ENCODE peak calls at places on chromosomes 4 and X, in nine cellular contexts. O, F, M, A, D, E, B, N and X are unnamed samples.

GRCh38 chr4:137467537-137467936 is 64.8 kb downstream of the PCDH18 start:
- DNase-seq in O (no peak), N (no peak), B (no peak), M (no peak), E (no peak), D (no peak), A (no peak), F (no peak), X (no peak)

GRCh38 chrX:17067534-17067933 is 121.1 kb downstream of the REPS2 start:
- DNase-seq in N (no peak), M (no peak), A (no peak), E (no peak), D (peak), O (no peak), F (no peak), B (no peak), X (no peak)

GRCh38 chr4:41455215-41455614 is 82.7 kb upstream of the LIMCH1 start:
- DNase-seq in A (no peak), N (no peak), F (peak), B (no peak), E (no peak), D (peak), O (no peak), M (no peak), X (no peak)

GRCh38 chrX:39693298-39693697 is 404.5 kb downstream of the BCOR start:
- DNase-seq in M (no peak), D (no peak), B (no peak), N (no peak), E (no peak), F (no peak), A (no peak), O (no peak), X (no peak)

GRCh38 chr4:138890921-138891570 is 124.5 kb upstream of the NOCT start:
- DNase-seq in D (no peak), N (no peak), O (no peak), E (no peak), M (no peak), F (no peak), B (no peak), A (no peak), X (no peak)

GRCh38 chr4:176507845-176508533 is 188.2 kb downstream of the SPCS3 start:
- DNase-seq in M (no peak), B (no peak), F (no peak), E (no peak), D (no peak), O (no peak), A (no peak), N (no peak), X (no peak)

GRCh38 chr4:89752932-89753598 is 83.9 kb downstream of the SNCA start:
- DNase-seq in D (peak), F (no peak), N (no peak), E (peak), O (peak), B (peak), M (no peak), A (no peak), X (peak)

GRCh38 chrX:113157496-113157895 is 316.9 kb upstream of the AMOT start:
- DNase-seq in O (no peak), M (no peak), F (no peak), A (no peak), D (no peak), N (no peak), E (no peak), B (no peak), X (no peak)

GRCh38 chrX:138008280-138008679 is 442.4 kb downstream of the ZIC3 start:
- DNase-seq in F (no peak), O (peak), B (no peak), A (no peak), E (no peak), N (no peak), D (no peak), M (no peak), X (no peak)

GRCh38 chr4:138050601-138051000 is 191.5 kb downstream of the SLC7A11 start:
- DNase-seq in N (no peak), E (no peak), B (no peak), D (no peak), F (no peak), M (no peak), A (no peak), O (no peak), X (no peak)

GRCh38 chr4:48665555-48666186 is 114.4 kb downstream of the FRYL start:
- DNase-seq in N (no peak), M (no peak), O (no peak), D (peak), E (peak), F (peak), B (no peak), A (no peak), X (no peak)

GRCh38 chr4:23891064-23891421 is 1.2 kb upstream of the PPARGC1A start:
- DNase-seq in N (no peak), O (no peak), A (no peak), D (no peak), F (no peak), B (no peak), M (no peak), E (no peak), X (no peak)

GRCh38 chr4:14910411-14910810 is 91.9 kb upstream of the CPEB2 start:
- DNase-seq in E (no peak), N (no peak), M (no peak), O (no peak), F (no peak), B (no peak), D (no peak), A (no peak), X (no peak)

GRCh38 chr4:100576570-100576969 is 58.7 kb upstream of the EMCN start:
- DNase-seq in O (no peak), B (no peak), D (no peak), A (no peak), E (no peak), M (no peak), N (no peak), F (no peak), X (no peak)

GRCh38 chr4:72031868-72032619 is at the start of gene NPFFR2:
- DNase-seq in M (no peak), N (no peak), E (peak), O (peak), B (no peak), D (peak), A (no peak), F (no peak), X (no peak)

GRCh38 chrX:17655232-17656034 is 81.9 kb upstream of the SCML1 start:
- DNase-seq in E (no peak), O (peak), B (no peak), N (no peak), M (no peak), F (no peak), A (no peak), D (no peak), X (no peak)

GRCh38 chr4:110614173-110614948 is 8.5 kb downstream of the PITX2 start:
- DNase-seq in M (no peak), A (no peak), E (no peak), N (no peak), B (no peak), D (no peak), F (no peak), O (no peak), X (no peak)

GRCh38 chrX:21382715-21383114 is 8.5 kb downstream of the CNKSR2 start:
- DNase-seq in F (peak), N (peak), B (no peak), A (no peak), E (no peak), M (no peak), O (no peak), D (peak), X (no peak)

GRCh38 chr4:7876096-7876993 is 63.3 kb downstream of the AFAP1 start:
- DNase-seq in A (peak), D (no peak), O (no peak), M (no peak), E (peak), B (no peak), F (no peak), N (peak), X (no peak)

GRCh38 chrX:55489315-55490009 is at the start of gene USP51:
- DNase-seq in D (peak), A (peak), M (no peak), O (peak), N (peak), E (peak), B (no peak), F (no peak), X (no peak)

GRCh38 chr4:3045500-3045850 is 28.9 kb downstream of the HTT-AS start:
- DNase-seq in A (peak), E (peak), M (peak), D (peak), B (no peak), N (peak), F (no peak), O (no peak), X (no peak)

GRCh38 chr4:76301775-76302162 is 4.8 kb upstream of the STBD1 start:
- DNase-seq in O (no peak), A (no peak), D (no peak), N (no peak), B (no peak), M (no peak), F (no peak), E (no peak), X (no peak)

GRCh38 chrX:123219916-123220315 is 35.8 kb downstream of the GRIA3 start:
- DNase-seq in O (no peak), D (peak), A (no peak), B (no peak), E (peak), N (no peak), F (no peak), M (no peak), X (no peak)

GRCh38 chrX:43949669-43950068 is 23.5 kb downstream of the NDP start:
- DNase-seq in F (peak), E (no peak), O (no peak), A (peak), N (peak), B (no peak), M (no peak), D (no peak), X (no peak)

GRCh38 chr4:158169516-158169915 is 3.3 kb downstream of the GASK1B start:
- DNase-seq in D (no peak), O (no peak), B (no peak), N (no peak), F (no peak), E (peak), M (no peak), A (no peak), X (no peak)
- H3K4me3 ChIP-seq in D (no peak), O (peak), B (peak), N (no peak), F (no peak), E (peak), M (no peak), A (no peak), X (peak)

DNA sequence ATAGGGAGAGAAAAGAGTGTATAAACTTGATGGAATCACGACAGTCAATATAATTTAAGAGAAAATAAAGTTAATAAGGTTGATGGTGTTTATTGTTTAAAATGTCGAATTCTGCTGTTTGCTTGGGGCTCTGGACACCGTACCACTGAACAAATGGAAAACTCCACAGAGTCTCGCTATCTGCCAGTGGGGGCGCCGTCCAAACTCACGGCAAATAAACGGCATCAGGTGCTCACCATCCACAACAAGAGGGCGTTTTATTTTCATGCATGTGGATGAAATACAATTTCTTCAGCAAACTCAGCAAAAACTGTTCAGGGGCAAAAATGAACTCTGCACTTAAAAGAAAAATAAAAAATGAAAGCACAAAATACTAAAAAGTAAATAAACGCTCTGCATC is 46.6 kb upstream of the FAM47C start:
- DNase-seq in F (peak), E (no peak), B (no peak), A (no peak), O (no peak), M (no peak), N (peak), D (peak), X (no peak)
- TF ChIP-seq CTCF in F (peak), E (no peak), B (no peak), A (no peak), O (no peak), M (no peak), N (no peak), D (peak), X (no peak)

DNA sequence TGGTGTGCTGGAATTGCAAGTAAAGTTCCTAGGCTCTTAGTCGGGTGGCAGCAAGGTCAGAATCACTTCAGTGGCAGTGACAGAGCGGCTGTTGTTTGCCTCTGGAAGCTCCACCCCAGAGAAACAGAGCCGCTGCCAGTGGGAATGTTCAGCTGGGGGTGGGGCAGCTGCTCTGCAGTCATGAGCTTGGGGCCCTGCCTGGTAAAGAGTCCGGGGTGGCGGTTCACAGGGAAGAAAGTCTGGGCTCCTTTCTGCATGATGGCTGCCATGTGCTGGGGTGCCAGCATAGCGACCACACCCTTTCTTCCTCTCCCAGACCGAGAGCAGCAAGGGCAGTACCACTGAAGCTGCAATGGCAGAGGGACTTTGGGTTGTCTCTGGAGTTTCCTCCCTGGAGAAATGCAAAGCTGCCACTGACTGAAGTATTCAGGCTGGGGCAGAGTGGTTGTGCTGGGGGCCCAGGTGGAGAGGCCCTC is 108.8 kb upstream of the CENPE start:
- DNase-seq in M (no peak), D (peak), O (no peak), F (peak), A (no peak), N (no peak), B (no peak), E (no peak), X (no peak)
- H3K4me3 ChIP-seq in M (no peak), D (no peak), O (no peak), F (no peak), A (no peak), N (no peak), B (no peak), E (no peak), X (no peak)

DNA sequence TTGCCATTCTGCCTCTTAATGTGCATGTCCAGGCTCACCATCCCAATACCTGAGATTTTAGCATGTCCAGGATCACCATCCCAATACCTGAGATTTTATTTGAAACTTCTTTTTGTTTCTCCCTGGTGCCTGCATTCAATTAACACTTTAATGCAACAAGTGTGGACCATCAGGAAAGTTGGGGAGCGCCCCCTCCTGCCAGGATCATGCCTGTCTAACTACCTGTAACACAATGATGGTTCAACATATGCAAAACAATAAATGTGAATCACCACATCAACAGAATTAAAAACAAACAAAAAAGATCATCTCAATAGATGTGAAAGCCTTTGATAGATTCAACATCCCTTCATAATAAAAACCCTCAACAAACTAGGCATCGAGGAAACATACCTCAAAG is 1359.5 kb upstream of the DIAPH2 start:
- DNase-seq in N (no peak), O (no peak), E (no peak), A (no peak), D (no peak), B (no peak), M (no peak), F (no peak), X (no peak)
- TF ChIP-seq CTCF in N (no peak), O (no peak), E (no peak), A (no peak), D (no peak), B (no peak), M (no peak), F (no peak), X (no peak)

DNA sequence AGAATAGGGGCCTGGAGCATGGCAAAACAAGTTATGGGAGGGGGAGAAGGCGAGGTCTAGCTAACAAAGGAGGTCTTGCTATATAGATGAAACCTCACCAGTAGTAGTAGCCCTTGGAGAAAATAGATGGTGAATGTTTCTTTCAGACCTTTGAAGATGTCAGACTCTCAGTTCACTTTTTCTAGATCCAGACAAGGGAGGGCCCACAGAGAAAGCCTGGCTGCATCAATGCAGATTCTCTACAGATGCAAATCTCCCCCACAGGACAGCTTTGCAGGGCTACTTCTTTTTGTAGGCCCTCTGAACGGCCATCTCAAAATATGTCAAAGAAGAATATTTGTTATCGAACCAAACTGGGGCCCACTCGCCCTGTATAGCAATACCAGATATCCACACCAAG is 159.7 kb downstream of the ANK2 start:
- DNase-seq in D (no peak), M (no peak), B (no peak), E (no peak), N (no peak), F (no peak), O (no peak), A (no peak), X (no peak)
- H3K4me3 ChIP-seq in D (no peak), M (no peak), B (no peak), E (no peak), N (no peak), F (no peak), O (no peak), A (no peak), X (no peak)

GRCh38 chr4:88295656-88296055 is 11.3 kb upstream of the PPM1K start:
- DNase-seq in M (no peak), A (no peak), F (no peak), B (no peak), D (no peak), O (no peak), N (no peak), E (no peak), X (no peak)

GRCh38 chr4:88296413-88297052 is 12.2 kb upstream of the PPM1K start:
- DNase-seq in F (no peak), B (no peak), O (peak), N (no peak), A (no peak), D (no peak), M (no peak), E (no peak), X (no peak)

GRCh38 chr4:88297725-88298453 is 13.5 kb upstream of the PPM1K start:
- DNase-seq in A (no peak), E (no peak), B (no peak), N (no peak), O (no peak), D (no peak), F (no peak), M (no peak), X (no peak)

DNA sequence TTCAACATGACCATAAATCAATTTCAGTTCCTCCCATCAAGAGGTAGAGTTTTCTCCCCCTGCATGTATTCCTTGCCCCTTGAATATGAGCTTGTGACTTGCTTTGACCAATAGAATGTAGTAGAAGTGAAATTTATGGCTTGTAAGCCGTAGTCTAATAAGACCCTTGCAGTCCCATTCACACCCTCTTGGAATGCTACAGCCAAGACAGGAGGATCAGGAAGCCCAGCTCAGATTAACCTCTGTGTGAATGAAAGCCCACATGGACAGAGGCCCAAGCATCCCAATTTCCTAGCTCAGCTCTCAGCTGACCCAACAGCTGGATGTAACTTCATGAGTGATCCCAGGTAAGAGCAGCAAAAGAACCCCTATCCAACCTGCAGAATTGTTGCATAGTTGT is 12.8 kb upstream of the PPM1K start:
- DNase-seq in O (no peak), E (no peak), D (no peak), F (no peak), B (no peak), N (no peak), A (no peak), M (no peak), X (no peak)
- TF ChIP-seq CTCF in O (no peak), E (no peak), D (no peak), F (no peak), B (no peak), N (no peak), A (no peak), M (no peak), X (no peak)

GRCh38 chr4:1600811-1601532 is 83.1 kb downstream of the FAM53A start:
- DNase-seq in F (no peak), D (no peak), N (no peak), E (no peak), B (no peak), A (no peak), M (no peak), O (peak), X (no peak)
- H3K4me3 ChIP-seq in F (no peak), D (no peak), N (no peak), E (no peak), B (no peak), A (no peak), M (no peak), O (no peak), X (no peak)